ENCODE peak calls at places on chromosomes 16 and 17, in four cellular contexts. One of them, this sample, is unnamed.

GRCh38 chr17:8273884-8274444 is 14.5 kb upstream of the RANGRF start:
- DNase-seq in NCI-H748 treated with DMSO at 0.1 percent for 48 hours: no peak
- DNase-seq in SHP77: no peak
- DNase-seq in activated naive CD4-positive, alpha-beta T cell: no peak
- DNase-seq in this sample: no peak

GRCh38 chr16:49055824-49056545 is 225.7 kb downstream of the CBLN1 start:
- DNase-seq in activated naive CD4-positive, alpha-beta T cell: no peak
- DNase-seq in SHP77: no peak
- DNase-seq in NCI-H748 treated with DMSO at 0.1 percent for 48 hours: no peak
- DNase-seq in this sample: no peak

GRCh38 chr17:82851381-82851780 is 11.6 kb upstream of the ZNF750 start:
- DNase-seq in activated naive CD4-positive, alpha-beta T cell: no peak
- DNase-seq in NCI-H748 treated with DMSO at 0.1 percent for 48 hours: no peak
- DNase-seq in SHP77: no peak
- DNase-seq in this sample: no peak

GRCh38 chr17:7886227-7887037 is 2.2 kb upstream of the CHD3 start:
- DNase-seq in SHP77: peak
- DNase-seq in activated naive CD4-positive, alpha-beta T cell: peak
- DNase-seq in NCI-H748 treated with DMSO at 0.1 percent for 48 hours: peak
- DNase-seq in this sample: no peak

GRCh38 chr17:3727041-3727440 is 3.3 kb downstream of the HASPIN start:
- DNase-seq in NCI-H748 treated with DMSO at 0.1 percent for 48 hours: no peak
- DNase-seq in activated naive CD4-positive, alpha-beta T cell: no peak
- DNase-seq in SHP77: no peak
- DNase-seq in this sample: no peak

GRCh38 chr17:9242497-9242881 is 221.2 kb downstream of the NTN1 start:
- DNase-seq in SHP77: no peak
- DNase-seq in activated naive CD4-positive, alpha-beta T cell: no peak
- DNase-seq in NCI-H748 treated with DMSO at 0.1 percent for 48 hours: no peak
- DNase-seq in this sample: no peak

GRCh38 chr16:31025344-31025743 is 8.0 kb upstream of the STX4 start:
- DNase-seq in NCI-H748 treated with DMSO at 0.1 percent for 48 hours: no peak
- DNase-seq in SHP77: no peak
- DNase-seq in activated naive CD4-positive, alpha-beta T cell: no peak
- DNase-seq in this sample: no peak

GRCh38 chr17:79950306-79950705 is 85.4 kb downstream of the TBC1D16 start:
- DNase-seq in SHP77: no peak
- DNase-seq in activated naive CD4-positive, alpha-beta T cell: no peak
- DNase-seq in NCI-H748 treated with DMSO at 0.1 percent for 48 hours: no peak
- DNase-seq in this sample: no peak

GRCh38 chr17:46764335-46764708 is 54.2 kb downstream of the WNT3 start:
- DNase-seq in activated naive CD4-positive, alpha-beta T cell: no peak
- DNase-seq in NCI-H748 treated with DMSO at 0.1 percent for 48 hours: no peak
- DNase-seq in SHP77: no peak
- DNase-seq in this sample: no peak

GRCh38 chr16:69532761-69533459 is 32.9 kb upstream of the NFAT5 start:
- DNase-seq in NCI-H748 treated with DMSO at 0.1 percent for 48 hours: no peak
- DNase-seq in SHP77: no peak
- DNase-seq in activated naive CD4-positive, alpha-beta T cell: no peak
- DNase-seq in this sample: no peak

GRCh38 chr17:43025766-43026537 is 921 bp downstream of the RND2 start:
- DNase-seq in SHP77: no peak
- DNase-seq in NCI-H748 treated with DMSO at 0.1 percent for 48 hours: no peak
- DNase-seq in activated naive CD4-positive, alpha-beta T cell: no peak
- DNase-seq in this sample: no peak

GRCh38 chr17:75589919-75590303 is 2.3 kb downstream of the MYO15B start:
- DNase-seq in activated naive CD4-positive, alpha-beta T cell: no peak
- DNase-seq in SHP77: no peak
- DNase-seq in NCI-H748 treated with DMSO at 0.1 percent for 48 hours: no peak
- DNase-seq in this sample: no peak

GRCh38 chr17:5610956-5611355 is 26.6 kb upstream of the NLRP1 start:
- DNase-seq in SHP77: no peak
- DNase-seq in activated naive CD4-positive, alpha-beta T cell: no peak
- DNase-seq in NCI-H748 treated with DMSO at 0.1 percent for 48 hours: no peak
- DNase-seq in this sample: no peak

This sample was measured in NCI-H774.